ENCODE peak calls at places on chromosomes 5 and 9, in six cellular contexts. P is stomach, E is body of pancreas, S is sigmoid colon, T is Peyer's patch, G is breast epithelium. Q is an unnamed sample.

GRCh38 chr9:16637218-16637617 is 233.3 kb downstream of the BNC2 start:
- DNase-seq in P (no peak), E (no peak), S (no peak), T (no peak), G (no peak), Q (no peak)

GRCh38 chr9:126689027-126689825 is 75.5 kb downstream of the LMX1B start:
- DNase-seq in P (no peak), E (no peak), S (no peak), T (no peak), G (no peak), Q (peak)

GRCh38 chr9:6902423-6902822 is 144.7 kb downstream of the KDM4C start:
- DNase-seq in P (no peak), E (no peak), S (no peak), T (no peak), G (no peak), Q (no peak)

GRCh38 chr5:37568018-37568753 is 189.1 kb downstream of the WDR70 start:
- DNase-seq in P (no peak), E (no peak), S (no peak), T (no peak), G (no peak), Q (no peak)

GRCh38 chr5:37002176-37002751 is 125.7 kb downstream of the NIPBL start:
- DNase-seq in P (no peak), E (no peak), S (no peak), T (no peak), G (no peak), Q (no peak)

GRCh38 chr5:10130881-10131280 is 118.8 kb downstream of the ATPSCKMT start:
- DNase-seq in P (no peak), E (no peak), S (no peak), T (no peak), G (no peak), Q (peak)

GRCh38 chr9:87882627-87883026 is at the start of gene SPATA31E1:
- DNase-seq in P (no peak), E (no peak), S (no peak), T (no peak), G (no peak), Q (no peak)

GRCh38 chr5:16733597-16733996 is 116.8 kb upstream of the RETREG1 start:
- DNase-seq in P (no peak), E (no peak), S (no peak), T (no peak), G (no peak), Q (no peak)

GRCh38 chr5:148697177-148697820 is 43.0 kb upstream of the HTR4 start:
- DNase-seq in P (no peak), E (no peak), S (peak), T (no peak), G (no peak), Q (no peak)

GRCh38 chr5:154395407-154396106 is 50.2 kb upstream of the SAP30L start:
- DNase-seq in P (peak), E (no peak), S (no peak), T (peak), G (peak), Q (no peak)

GRCh38 chr9:133773889-133774655 is 35.9 kb upstream of the SARDH start:
- DNase-seq in P (no peak), E (peak), S (no peak), T (no peak), G (no peak), Q (no peak)

GRCh38 chr5:132886064-132886823 is 12.8 kb downstream of the LEAP2 start:
- DNase-seq in P (no peak), E (no peak), S (no peak), T (no peak), G (no peak), Q (no peak)

GRCh38 chr5:142630927-142631539 is 54.9 kb downstream of the FGF1 start:
- DNase-seq in P (no peak), E (no peak), S (no peak), T (no peak), G (no peak), Q (no peak)

GRCh38 chr5:178839319-178839704 is 20.4 kb upstream of the ZNF354B start:
- DNase-seq in P (peak), E (peak), S (no peak), T (peak), G (peak), Q (peak)
- TF ChIP-seq CTCF in P (peak), E (peak), S (peak), T (peak), G (no peak), Q (peak)

DNA sequence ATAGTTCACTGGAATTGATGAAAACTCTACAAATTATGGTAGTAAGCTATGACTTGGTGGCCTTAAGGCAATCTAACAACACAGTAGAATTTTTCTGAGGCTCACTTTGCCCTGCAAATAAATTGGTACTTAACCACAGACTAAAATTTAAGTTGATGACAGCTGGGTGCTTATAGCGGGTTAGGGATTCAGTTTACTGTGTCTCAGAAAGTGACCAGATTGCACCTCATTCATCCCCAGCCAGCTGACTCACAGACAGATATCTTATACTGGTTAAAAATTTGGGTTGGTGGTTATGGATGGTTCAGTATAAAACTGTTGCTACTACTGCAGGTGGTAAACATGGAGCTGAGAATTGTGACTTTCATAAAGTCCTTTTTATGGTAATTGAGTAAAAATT is 2.8 kb downstream of the CKS2 start:
- DNase-seq in P (no peak), E (no peak), S (no peak), T (no peak), G (no peak), Q (no peak)
- TF ChIP-seq POLR2A in P (no peak), E (no peak), S (no peak), T (no peak), G (no peak), Q (no peak)

GRCh38 chr5:39772307-39772706 is 347.5 kb upstream of the DAB2 start:
- DNase-seq in P (no peak), E (no peak), S (no peak), T (no peak), G (no peak), Q (no peak)

GRCh38 chr5:39779836-39780235 is 355.1 kb upstream of the DAB2 start:
- DNase-seq in P (no peak), E (no peak), S (no peak), T (no peak), G (no peak), Q (no peak)

GRCh38 chr5:39774597-39774996 is 349.8 kb upstream of the DAB2 start:
- DNase-seq in P (no peak), E (no peak), S (no peak), T (no peak), G (no peak), Q (no peak)

GRCh38 chr5:39775058-39775457 is 350.3 kb upstream of the DAB2 start:
- DNase-seq in P (no peak), E (no peak), S (no peak), T (no peak), G (no peak), Q (no peak)

DNA sequence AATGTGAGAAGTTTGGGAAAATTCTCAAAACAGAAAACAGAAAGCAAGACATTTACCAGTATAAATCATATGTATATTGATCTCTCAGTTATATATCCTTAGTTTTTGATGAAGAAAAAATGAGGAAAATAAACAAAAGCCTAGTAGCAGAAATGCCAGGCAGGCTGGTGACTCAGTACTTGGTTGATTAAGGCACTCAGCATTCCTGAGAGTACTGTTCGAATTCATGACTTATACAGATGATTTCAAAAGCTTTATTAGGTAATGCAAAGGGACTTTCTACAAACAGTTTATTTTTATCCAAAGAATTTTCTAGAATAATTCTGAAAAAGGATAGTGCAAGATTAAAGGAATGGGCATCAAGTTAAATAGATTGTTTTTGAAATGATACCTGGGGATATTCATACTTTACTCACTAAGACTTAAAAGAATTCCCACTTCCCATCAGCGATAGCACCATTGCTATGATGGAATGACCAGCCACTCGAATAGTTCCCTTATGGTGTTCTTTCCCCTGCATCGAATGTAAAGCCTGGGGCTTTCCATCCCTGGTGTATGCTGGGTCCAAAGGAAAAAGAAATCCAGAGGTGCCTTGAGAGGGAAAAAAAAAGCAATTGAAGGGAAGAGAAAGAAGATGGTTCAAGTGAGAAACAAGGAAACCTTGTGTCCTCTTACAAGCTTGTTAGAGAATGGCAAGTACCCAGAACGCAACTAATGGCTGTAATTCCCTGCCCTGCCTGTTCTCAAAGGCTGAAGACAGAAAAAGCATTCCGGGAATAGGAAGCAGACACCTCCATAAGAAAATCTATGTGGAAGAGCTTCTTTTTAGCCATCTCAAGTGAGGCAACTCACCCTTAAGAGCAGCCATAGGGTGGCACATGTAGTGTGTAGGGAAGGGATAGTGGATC is 350.9 kb upstream of the DAB2 start:
- DNase-seq in P (no peak), E (no peak), S (no peak), T (no peak), G (no peak), Q (no peak)
- H3K27ac ChIP-seq in P (no peak), E (no peak), S (no peak), T (no peak), G (no peak), Q (no peak)

DNA sequence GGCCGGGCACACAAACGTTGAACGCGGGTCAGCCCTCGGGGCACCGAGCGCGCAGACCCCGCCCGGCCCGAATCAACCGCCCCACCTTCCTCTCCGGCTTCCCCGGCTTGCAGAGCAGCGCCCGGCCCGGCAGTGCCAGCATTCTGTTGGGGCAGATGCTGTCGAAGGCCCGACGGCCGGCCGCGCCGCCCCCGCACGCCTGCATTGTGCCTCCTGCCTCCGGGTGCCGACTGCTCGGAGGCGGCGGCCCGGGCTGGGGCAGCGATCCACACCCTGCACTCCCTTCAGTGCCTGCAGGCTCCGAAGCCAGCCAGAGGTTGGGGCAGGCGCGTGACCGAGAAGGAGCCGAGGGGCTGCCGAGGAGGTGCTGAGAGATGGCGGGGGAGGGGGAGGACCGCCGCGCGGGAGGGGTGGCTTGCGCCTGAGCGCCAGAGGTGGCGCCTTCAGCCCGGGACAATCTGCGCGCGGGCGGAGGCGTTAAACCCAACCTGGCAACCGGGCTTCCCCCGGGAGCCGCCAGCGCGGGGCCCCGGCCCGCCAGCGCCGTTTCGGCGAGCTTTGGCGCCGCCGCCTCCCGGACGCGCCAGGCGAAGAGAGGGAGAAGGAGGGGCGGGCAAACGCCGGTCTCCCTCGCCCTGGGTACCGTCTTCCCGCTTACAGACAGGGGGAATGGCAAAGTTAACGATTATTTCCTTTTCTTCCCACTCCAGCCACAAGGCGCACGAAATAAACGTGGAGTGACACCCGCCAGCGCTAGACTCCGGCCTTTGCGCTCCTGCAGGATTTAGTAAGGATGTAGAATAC is at the start of gene MCIDAS:
- DNase-seq in P (peak), E (peak), S (no peak), T (no peak), G (no peak), Q (peak)
- TF ChIP-seq CTCF in P (peak), E (peak), S (no peak), T (no peak), G (no peak), Q (no peak)

GRCh38 chr9:137453643-137454081 is 5.5 kb downstream of the NSMF start:
- DNase-seq in P (peak), E (peak), S (peak), T (peak), G (peak), Q (peak)
- TF ChIP-seq POLR2A in P (no peak), E (no peak), S (no peak), T (no peak), G (no peak), Q (no peak)

GRCh38 chr5:62608529-62609511 is 30.2 kb downstream of the LRRC70 start:
- DNase-seq in P (no peak), E (no peak), S (no peak), T (no peak), G (no peak), Q (no peak)
- H3K27ac ChIP-seq in P (no peak), E (no peak), S (no peak), T (no peak), G (no peak), Q (no peak)

GRCh38 chr5:71874521-71874920 is 155.4 kb downstream of the CARTPT start:
- DNase-seq in P (no peak), E (no peak), S (no peak), T (no peak), G (no peak), Q (no peak)

GRCh38 chr5:71877511-71877910 is 158.4 kb downstream of the CARTPT start:
- DNase-seq in P (no peak), E (no peak), S (no peak), T (no peak), G (no peak), Q (no peak)

GRCh38 chr5:71872465-71872864 is 153.4 kb downstream of the CARTPT start:
- DNase-seq in P (no peak), E (no peak), S (no peak), T (no peak), G (no peak), Q (no peak)

GRCh38 chr5:71873202-71873601 is 154.1 kb downstream of the CARTPT start:
- DNase-seq in P (no peak), E (no peak), S (no peak), T (no peak), G (no peak), Q (no peak)
- TF ChIP-seq CTCF in P (no peak), E (no peak), S (no peak), T (no peak), G (no peak), Q (no peak)

GRCh38 chr5:73541981-73542380 is 23.5 kb downstream of the ANKRA2 start:
- DNase-seq in P (no peak), E (no peak), S (no peak), T (no peak), G (no peak), Q (no peak)

GRCh38 chr5:73534971-73535370 is 30.5 kb downstream of the ANKRA2 start:
- DNase-seq in P (no peak), E (no peak), S (no peak), T (no peak), G (no peak), Q (no peak)

GRCh38 chr5:73545403-73545779 is 20.0 kb downstream of the ANKRA2 start:
- DNase-seq in P (no peak), E (no peak), S (no peak), T (no peak), G (no peak), Q (no peak)

GRCh38 chr5:73544429-73545402 is 20.7 kb downstream of the ANKRA2 start:
- DNase-seq in P (peak), E (peak), S (no peak), T (no peak), G (peak), Q (no peak)

GRCh38 chr5:73540192-73540591 is 25.2 kb downstream of the ANKRA2 start:
- DNase-seq in P (no peak), E (no peak), S (no peak), T (no peak), G (no peak), Q (no peak)
- TF ChIP-seq POLR2A in P (no peak), E (no peak), S (no peak), T (no peak), G (no peak), Q (no peak)

GRCh38 chr9:112547712-112548440 is 61.2 kb downstream of the KIAA1958 start:
- DNase-seq in P (peak), E (peak), S (no peak), T (no peak), G (no peak), Q (no peak)
- H3K27ac ChIP-seq in P (peak), E (peak), S (no peak), T (no peak), G (no peak), Q (peak)

Q was measured in testis.